ENCODE peak calls at places on chromosome 13, in seven cellular contexts. L is neural progenitor cell, Q is GM23248, M is HCT116, V is OCI-LY7, X is hepatocyte, N is MM.1S. O is an unnamed sample.
A peak's percentile ranks its signal among the peaks of the same experiment; 100 is the strongest.

GRCh38 chr13:95494082-95494681 is 58.3 kb upstream of the CLDN10 start:
- DNase-seq in L (peak; percentile 58), Q (peak; percentile 54), M (peak; percentile 62), V (peak; percentile 29), X (peak; percentile 66), N (peak; percentile 65), O (peak; percentile 83)

GRCh38 chr13:90622547-90622946 is 724.9 kb upstream of the MIR17HG start:
- DNase-seq in L (no peak), Q (peak; percentile 54), M (no peak), V (no peak), X (no peak), N (peak; percentile 10), O (peak; percentile 73)

GRCh38 chr13:98707309-98707999 is 45.0 kb downstream of the SLC15A1 start:
- DNase-seq in L (no peak), Q (no peak), M (no peak), V (peak; percentile 76), X (no peak), N (no peak), O (no peak)

GRCh38 chr13:36758345-36758744 is 60.7 kb upstream of the RFXAP start:
- DNase-seq in L (no peak), Q (no peak), M (no peak), V (no peak), X (no peak), N (no peak), O (no peak)

GRCh38 chr13:27039171-27039701 is 132.4 kb downstream of the USP12 start:
- DNase-seq in L (no peak), Q (no peak), M (no peak), V (no peak), X (no peak), N (no peak), O (no peak)

GRCh38 chr13:89951341-89951740 is 1396.1 kb upstream of the MIR17HG start:
- DNase-seq in L (peak; percentile 28), Q (peak; percentile 11), M (no peak), V (no peak), X (no peak), N (no peak), O (no peak)

GRCh38 chr13:26473571-26474230 is 83.8 kb upstream of the WASF3 start:
- DNase-seq in L (no peak), Q (no peak), M (no peak), V (no peak), X (no peak), N (no peak), O (no peak)

GRCh38 chr13:44434441-44435141 is 61.0 kb downstream of the SERP2 start:
- DNase-seq in L (no peak), Q (no peak), M (no peak), V (no peak), X (no peak), N (no peak), O (no peak)

GRCh38 chr13:111904701-111905608 is 162.0 kb upstream of the SOX1 start:
- DNase-seq in L (no peak), Q (no peak), M (peak; percentile 10), V (no peak), X (no peak), N (no peak), O (no peak)

GRCh38 chr13:74771964-74772363 is 637.8 kb upstream of the KLF12 start:
- DNase-seq in L (no peak), Q (peak; percentile 88), M (no peak), V (no peak), X (no peak), N (no peak), O (peak; percentile 78)

GRCh38 chr13:61935710-61936109 is 520.1 kb upstream of the PCDH20 start:
- DNase-seq in L (no peak), Q (no peak), M (no peak), V (no peak), X (no peak), N (peak; percentile 6), O (no peak)

GRCh38 chr13:36084131-36084530 is 47.1 kb downstream of the DCLK1 start:
- DNase-seq in L (no peak), Q (no peak), M (no peak), V (no peak), X (no peak), N (no peak), O (no peak)

DNA sequence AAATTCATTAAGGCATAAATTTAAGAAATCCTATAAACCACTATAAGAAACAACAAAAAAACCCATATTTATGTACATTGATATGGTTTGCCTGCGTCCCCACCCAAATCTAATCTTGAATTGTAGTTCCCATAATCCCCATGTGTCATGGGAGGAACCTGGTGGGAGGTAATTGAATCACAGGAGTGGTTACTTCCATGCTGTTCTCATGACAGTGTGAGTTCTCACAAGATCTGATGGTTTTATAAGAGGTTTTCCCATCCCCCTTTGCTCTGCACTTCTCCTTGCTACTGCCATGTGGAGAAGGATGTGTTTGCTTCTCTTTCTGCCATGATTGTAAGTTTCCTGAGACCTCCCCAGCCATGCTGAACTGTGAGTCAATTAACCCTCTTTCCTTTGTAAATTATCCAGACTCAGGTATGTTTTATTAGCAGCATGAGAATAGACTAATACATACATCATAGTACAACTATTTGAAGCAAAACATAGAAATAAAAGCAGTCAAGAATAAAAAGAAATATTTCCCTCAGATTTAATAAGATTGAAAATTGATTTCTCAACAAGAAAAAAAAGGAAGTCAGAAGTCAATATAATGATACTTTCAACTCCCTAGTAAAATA is 209.0 kb upstream of the GPC6 start:
- DNase-seq in L (no peak), Q (no peak), M (no peak), V (no peak), X (no peak), N (no peak), O (no peak)
- H3K9me3 ChIP-seq in L (peaks cover 11% of the 10 kb centered on the region), Q (peaks cover 5% of the 10 kb centered on the region), M (peaks cover 12% of the 10 kb centered on the region), V (no peaks in the 10 kb centered on the region), X (no peaks in the 10 kb centered on the region), N (no peaks in the 10 kb centered on the region), O (peaks cover 5% of the 10 kb centered on the region)

GRCh38 chr13:110634558-110634957 is 19.2 kb downstream of the NAXD start:
- DNase-seq in L (no peak), Q (peak; percentile 48), M (peak; percentile 12), V (no peak), X (no peak), N (no peak), O (peak; percentile 25)
- TF ChIP-seq EZH2phosphoT487 in L (no peak), Q (no peak), M (no peak), V (no peak), X (no peak), N (no peak), O (no peak)

GRCh38 chr13:67001363-67001762 is 228.8 kb downstream of the PCDH9 start:
- DNase-seq in L (peak; percentile 53), Q (no peak), M (no peak), V (no peak), X (no peak), N (no peak), O (no peak)
- H3K27ac ChIP-seq in L (no peak overlapping the region), Q (no peak overlapping the region), M (no peak overlapping the region), V (no peak overlapping the region), X (no peak overlapping the region), N (no peak overlapping the region), O (no peak overlapping the region)

GRCh38 chr13:19182536-19182935 is 912 bp upstream of the TUBA3C start:
- DNase-seq in L (no peak), Q (no peak), M (no peak), V (no peak), X (no peak), N (no peak), O (no peak)
- H3K9me3 ChIP-seq in L (peaks cover 8% of the 10 kb centered on the region), Q (no peaks in the 10 kb centered on the region), M (no peaks in the 10 kb centered on the region), V (no peaks in the 10 kb centered on the region), X (no peaks in the 10 kb centered on the region), N (no peaks in the 10 kb centered on the region), O (no peaks in the 10 kb centered on the region)

GRCh38 chr13:52925775-52926285 is 77.4 kb upstream of the PCDH8 start:
- DNase-seq in L (no peak), Q (no peak), M (no peak), V (no peak), X (no peak), N (no peak), O (no peak)
- TF ChIP-seq EZH2phosphoT487 in L (no peak), Q (no peak), M (no peak), V (no peak), X (no peak), N (no peak), O (no peak)

GRCh38 chr13:46173656-46174055 is 8.3 kb downstream of the LCP1 start:
- DNase-seq in L (no peak), Q (no peak), M (no peak), V (peak; percentile 47), X (no peak), N (no peak), O (no peak)
- H3K27ac ChIP-seq in L (no peak overlapping the region), Q (no peak overlapping the region), M (no peak overlapping the region), V (peak overlapping the region; percentile 92), X (no peak overlapping the region), N (peak overlapping the region; percentile 6), O (no peak overlapping the region)